ENCODE peak calls at places on chromosomes 11 and 22, in eight cellular contexts. D is T-helper 1 cell; V is cardiac septum; W is choroid plexus epithelial cell; P is activated naive CD8-positive, alpha-beta T cell treated with anti-CD3 and anti-CD28 coated beads for 36 hours; Z is adrenal gland; M is CD8-positive, alpha-beta T cell; C is neural progenitor cell. I is an unnamed sample.

GRCh38 chr11:123062892-123063395 is 1.0 kb upstream of the HSPA8 start:
- DNase-seq in D (no peak), V (no peak), W (peak; percentile 62), P (no peak), Z (no peak), M (no peak), C (no peak), I (no peak)

GRCh38 chr22:49206281-49206680 is 621.4 kb downstream of the BRD1 start:
- DNase-seq in D (no peak), V (no peak), W (no peak), P (no peak), Z (no peak), M (no peak), C (no peak), I (no peak)

GRCh38 chr11:127693686-127694085 is 693.1 kb upstream of the KIRREL3 start:
- DNase-seq in D (no peak), V (no peak), W (no peak), P (no peak), Z (no peak), M (no peak), C (no peak), I (no peak)

GRCh38 chr11:93559681-93560080 is 16.5 kb upstream of the SMCO4 start:
- DNase-seq in D (no peak), V (no peak), W (no peak), P (no peak), Z (no peak), M (no peak), C (no peak), I (no peak)

GRCh38 chr11:73387594-73388021 is 11.4 kb downstream of the RELT start:
- DNase-seq in D (no peak), V (no peak), W (peak; percentile 39), P (no peak), Z (no peak), M (no peak), C (peak; percentile 50), I (no peak)

GRCh38 chr11:85307381-85307780 is 319.8 kb downstream of the DLG2 start:
- DNase-seq in D (no peak), V (no peak), W (no peak), P (no peak), Z (no peak), M (no peak), C (no peak), I (no peak)

GRCh38 chr11:96006016-96006415 is 82.1 kb upstream of the MTMR2 start:
- DNase-seq in D (no peak), V (no peak), W (no peak), P (no peak), Z (no peak), M (no peak), C (no peak), I (no peak)

GRCh38 chr22:20063271-20064139 is 16.5 kb upstream of the DGCR8 start:
- DNase-seq in D (no peak), V (no peak), W (no peak), P (no peak), Z (no peak), M (no peak), C (no peak), I (no peak)

GRCh38 chr11:12441081-12441801 is 63.9 kb downstream of the PARVA start:
- DNase-seq in D (no peak), V (no peak), W (no peak), P (no peak), Z (no peak), M (no peak), C (no peak), I (no peak)

GRCh38 chr11:45262900-45263299 is 23.2 kb downstream of the SYT13 start:
- DNase-seq in D (no peak), V (no peak), W (no peak), P (no peak), Z (no peak), M (no peak), C (no peak), I (no peak)

GRCh38 chr11:94243571-94244229 is 60.7 kb upstream of the IZUMO1R start:
- DNase-seq in D (no peak), V (no peak), W (no peak), P (no peak), Z (no peak), M (no peak), C (no peak), I (no peak)

GRCh38 chr11:27234961-27235360 is 128.1 kb downstream of the CCDC34 start:
- DNase-seq in D (no peak), V (no peak), W (no peak), P (no peak), Z (no peak), M (no peak), C (no peak), I (no peak)

GRCh38 chr11:469684-470667 is 19.9 kb downstream of the PTDSS2 start:
- DNase-seq in D (no peak), V (no peak), W (peak; percentile 91), P (no peak), Z (peak; percentile 88), M (no peak), C (no peak), I (no peak)

GRCh38 chr11:19768815-19769214 is 56.2 kb downstream of the NAV2 start:
- DNase-seq in D (no peak), V (no peak), W (no peak), P (no peak), Z (no peak), M (no peak), C (no peak), I (no peak)

GRCh38 chr11:34558211-34558610 is 44.6 kb upstream of the ELF5 start:
- DNase-seq in D (no peak), V (no peak), W (no peak), P (no peak), Z (no peak), M (no peak), C (no peak), I (no peak)

GRCh38 chr11:459511-460220 is 9.6 kb downstream of the PTDSS2 start:
- DNase-seq in D (no peak), V (no peak), W (no peak), P (no peak), Z (no peak), M (no peak), C (no peak), I (no peak)

GRCh38 chr11:13462311-13462927 is 603 bp downstream of the BTBD10 start:
- DNase-seq in D (peak; percentile 57), V (peak; percentile 87), W (no peak), P (peak; percentile 64), Z (peak; percentile 78), M (peak; percentile 54), C (peak; percentile 87), I (peak; percentile 41)

GRCh38 chr22:20524004-20524481 is 16.6 kb downstream of the MED15 start:
- DNase-seq in D (peak; percentile 21), V (no peak), W (no peak), P (peak; percentile 39), Z (no peak), M (peak; percentile 38), C (no peak), I (no peak)

GRCh38 chr11:101202614-101203013 is 73.0 kb upstream of the PGR start:
- DNase-seq in D (no peak), V (no peak), W (no peak), P (no peak), Z (no peak), M (no peak), C (no peak), I (no peak)